ENCODE peak calls at places on chromosomes 3 and 15, in nine cellular contexts. One of them, this sample, is unnamed.

GRCh38 chr15:90596943-90597342 is 67.2 kb downstream of the CRTC3 start:
- DNase-seq in neural crest cell: no peak
- DNase-seq in WTC11: no peak
- DNase-seq in activated T-helper 1 cell treated with anti-CD3 and anti-CD28 coated beads, Interleukin-2, amount 50 U/mL, for 16 hours: no peak
- DNase-seq in 8988T: no peak
- DNase-seq in mesendoderm: no peak
- DNase-seq in SW480: no peak
- DNase-seq in body of pancreas: no peak
- DNase-seq in germinal center: no peak
- DNase-seq in this sample: no peak

GRCh38 chr3:44894485-44894884 is 20.1 kb downstream of the TGM4 start:
- DNase-seq in neural crest cell: no peak
- DNase-seq in WTC11: no peak
- DNase-seq in mesendoderm: peak; percentile 96
- DNase-seq in body of pancreas: no peak
- DNase-seq in activated T-helper 1 cell treated with anti-CD3 and anti-CD28 coated beads, Interleukin-2, amount 50 U/mL, for 16 hours: no peak
- DNase-seq in 8988T: no peak
- DNase-seq in SW480: no peak
- DNase-seq in germinal center: no peak
- DNase-seq in this sample: no peak

GRCh38 chr15:33279613-33280205 is 31.1 kb upstream of the RYR3 start:
- DNase-seq in 8988T: no peak
- DNase-seq in WTC11: no peak
- DNase-seq in germinal center: no peak
- DNase-seq in activated T-helper 1 cell treated with anti-CD3 and anti-CD28 coated beads, Interleukin-2, amount 50 U/mL, for 16 hours: no peak
- DNase-seq in body of pancreas: no peak
- DNase-seq in neural crest cell: no peak
- DNase-seq in mesendoderm: no peak
- DNase-seq in SW480: no peak
- DNase-seq in this sample: no peak

GRCh38 chr3:45921158-45922038 is 21.9 kb upstream of the CXCR6 start:
- DNase-seq in mesendoderm: no peak
- DNase-seq in neural crest cell: no peak
- DNase-seq in body of pancreas: no peak
- DNase-seq in germinal center: no peak
- DNase-seq in activated T-helper 1 cell treated with anti-CD3 and anti-CD28 coated beads, Interleukin-2, amount 50 U/mL, for 16 hours: no peak
- DNase-seq in 8988T: no peak
- DNase-seq in SW480: no peak
- DNase-seq in WTC11: no peak
- DNase-seq in this sample: no peak

GRCh38 chr15:37981781-37982180 is 47.3 kb downstream of the TMCO5A start:
- DNase-seq in activated T-helper 1 cell treated with anti-CD3 and anti-CD28 coated beads, Interleukin-2, amount 50 U/mL, for 16 hours: no peak
- DNase-seq in germinal center: no peak
- DNase-seq in 8988T: no peak
- DNase-seq in SW480: peak; percentile 41
- DNase-seq in neural crest cell: no peak
- DNase-seq in mesendoderm: peak; percentile 41
- DNase-seq in body of pancreas: no peak
- DNase-seq in WTC11: no peak
- DNase-seq in this sample: no peak

GRCh38 chr3:29170894-29171582 is 109.8 kb upstream of the RBMS3 start:
- DNase-seq in mesendoderm: no peak
- DNase-seq in 8988T: no peak
- DNase-seq in neural crest cell: no peak
- DNase-seq in WTC11: no peak
- DNase-seq in germinal center: no peak
- DNase-seq in SW480: no peak
- DNase-seq in activated T-helper 1 cell treated with anti-CD3 and anti-CD28 coated beads, Interleukin-2, amount 50 U/mL, for 16 hours: no peak
- DNase-seq in body of pancreas: no peak
- DNase-seq in this sample: no peak

GRCh38 chr3:187027531-187027936 is 97.2 kb downstream of the ST6GAL1 start:
- DNase-seq in neural crest cell: no peak
- DNase-seq in activated T-helper 1 cell treated with anti-CD3 and anti-CD28 coated beads, Interleukin-2, amount 50 U/mL, for 16 hours: peak; percentile 55
- DNase-seq in mesendoderm: no peak
- DNase-seq in SW480: no peak
- DNase-seq in WTC11: no peak
- DNase-seq in body of pancreas: no peak
- DNase-seq in 8988T: no peak
- DNase-seq in germinal center: no peak
- DNase-seq in this sample: no peak

GRCh38 chr15:83166218-83166617 is 41.4 kb downstream of the HDGFL3 start:
- DNase-seq in activated T-helper 1 cell treated with anti-CD3 and anti-CD28 coated beads, Interleukin-2, amount 50 U/mL, for 16 hours: no peak
- DNase-seq in WTC11: no peak
- DNase-seq in SW480: no peak
- DNase-seq in neural crest cell: no peak
- DNase-seq in mesendoderm: no peak
- DNase-seq in germinal center: no peak
- DNase-seq in 8988T: no peak
- DNase-seq in body of pancreas: no peak
- DNase-seq in this sample: no peak

GRCh38 chr3:24496529-24497482 is 2.2 kb upstream of the THRB start:
- DNase-seq in WTC11: peak; percentile 79
- DNase-seq in mesendoderm: peak; percentile 90
- DNase-seq in 8988T: peak; percentile 82
- DNase-seq in germinal center: peak; percentile 54
- DNase-seq in body of pancreas: peak; percentile 91
- DNase-seq in activated T-helper 1 cell treated with anti-CD3 and anti-CD28 coated beads, Interleukin-2, amount 50 U/mL, for 16 hours: no peak
- DNase-seq in neural crest cell: peak; percentile 47
- DNase-seq in SW480: peak; percentile 9
- DNase-seq in this sample: no peak

GRCh38 chr3:136042608-136043221 is 77.2 kb downstream of the PPP2R3A start:
- DNase-seq in activated T-helper 1 cell treated with anti-CD3 and anti-CD28 coated beads, Interleukin-2, amount 50 U/mL, for 16 hours: no peak
- DNase-seq in 8988T: peak; percentile 14
- DNase-seq in WTC11: no peak
- DNase-seq in neural crest cell: no peak
- DNase-seq in germinal center: peak; percentile 48
- DNase-seq in mesendoderm: peak; percentile 52
- DNase-seq in SW480: peak; percentile 53
- DNase-seq in body of pancreas: peak; percentile 13
- DNase-seq in this sample: no peak

GRCh38 chr15:80418892-80419537 is 14.8 kb downstream of the ARNT2 start:
- DNase-seq in germinal center: peak; percentile 15
- DNase-seq in body of pancreas: peak; percentile 57
- DNase-seq in WTC11: no peak
- DNase-seq in SW480: peak; percentile 57
- DNase-seq in activated T-helper 1 cell treated with anti-CD3 and anti-CD28 coated beads, Interleukin-2, amount 50 U/mL, for 16 hours: no peak
- DNase-seq in 8988T: no peak
- DNase-seq in mesendoderm: peak; percentile 71
- DNase-seq in neural crest cell: peak; percentile 9
- DNase-seq in this sample: no peak